ENCODE peak calls at places on chromosomes 7 and 10, in five cellular contexts. Q is nephron progenitor cell; F is neural crest cell; Z is stimulated activated CD4-positive, alpha-beta T cell treated with anti-CD3 and anti-CD28 coated beads, Interleukin-1b, Interleukin-23, amount 100 ng/mL, for 4 hours; X is mesothelial cell of epicardium. M is an unnamed sample.
A peak's percentile ranks its signal among the peaks of the same experiment; 100 is the strongest.

GRCh38 chr10:30705086-30705624 is 75.6 kb upstream of the LYZL2 start:
- DNase-seq in Q (no peak), X (no peak), Z (no peak), F (no peak), M (peak; percentile 92)

GRCh38 chr7:904847-905246 is 28.5 kb downstream of the GET4 start:
- DNase-seq in Q (no peak), F (no peak), Z (no peak), X (no peak), M (no peak)

GRCh38 chr7:157138424-157139141 is at the start of gene UBE3C:
- DNase-seq in Q (peak; percentile 93), F (peak; percentile 80), X (peak; percentile 89), Z (peak; percentile 82), M (peak; percentile 93)

GRCh38 chr7:127628445-127628844 is 10.5 kb upstream of the PAX4 start:
- DNase-seq in X (no peak), Q (peak; percentile 16), F (no peak), Z (no peak), M (no peak)

GRCh38 chr7:149310113-149310836 is 48.3 kb downstream of the ZNF783 start:
- DNase-seq in X (no peak), Z (no peak), Q (no peak), F (no peak), M (peak; percentile 63)

GRCh38 chr10:52637592-52637991 is 135.0 kb downstream of the MBL2 start:
- DNase-seq in Q (no peak), F (no peak), X (no peak), Z (no peak), M (no peak)

GRCh38 chr10:21526952-21527633 is 1.6 kb upstream of the SKIDA1 start:
- DNase-seq in Z (no peak), X (peak; percentile 68), Q (peak; percentile 68), F (no peak), M (no peak)

GRCh38 chr7:27154369-27154768 is 2.0 kb upstream of the HOXA3 start:
- DNase-seq in F (no peak), Q (peak; percentile 10), Z (no peak), X (peak; percentile 37), M (no peak)

GRCh38 chr7:25846722-25847121 is 305.3 kb upstream of the NFE2L3 start:
- DNase-seq in X (peak; percentile 72), Z (no peak), F (no peak), Q (no peak), M (no peak)

GRCh38 chr10:103660364-103661197 is 167.1 kb downstream of the NEURL1 start:
- DNase-seq in F (no peak), Z (no peak), X (no peak), Q (no peak), M (no peak)

GRCh38 chr10:49568235-49568634 is 29.3 kb upstream of the ERCC6 start:
- DNase-seq in Q (no peak), X (no peak), F (no peak), Z (no peak), M (no peak)

GRCh38 chr10:44809652-44810051 is 101.5 kb upstream of the TMEM72 start:
- DNase-seq in X (no peak), Z (no peak), F (no peak), Q (no peak), M (no peak)

GRCh38 chr7:32264667-32265284 is 194.6 kb upstream of the PDE1C start:
- DNase-seq in F (no peak), X (no peak), Z (no peak), Q (no peak), M (no peak)

GRCh38 chr7:47724335-47724982 is 142.5 kb upstream of the TNS3 start:
- DNase-seq in Q (no peak), X (no peak), Z (no peak), F (no peak), M (no peak)

GRCh38 chr10:13787015-13787421 is 200.3 kb downstream of the PRPF18 start:
- DNase-seq in F (no peak), Z (peak; percentile 63), Q (no peak), X (no peak), M (peak; percentile 79)

GRCh38 chr10:91088300-91089140 is 131.9 kb upstream of the PCGF5 start:
- DNase-seq in F (no peak), Q (no peak), Z (no peak), X (no peak), M (peak; percentile 37)

GRCh38 chr7:22584179-22584578 is 84.2 kb upstream of the STEAP1B start:
- DNase-seq in X (no peak), Z (no peak), Q (no peak), F (no peak), M (no peak)

GRCh38 chr7:83162402-83163256 is at the start of gene PCLO:
- DNase-seq in Q (peak; percentile 91), X (peak; percentile 94), F (peak; percentile 71), Z (peak; percentile 8), M (peak; percentile 77)

GRCh38 chr10:2856598-2856997 is 210.8 kb upstream of the PFKP start:
- DNase-seq in Z (no peak), F (no peak), X (no peak), Q (no peak), M (no peak)

GRCh38 chr10:77251297-77252013 is 386.2 kb downstream of the KCNMA1 start:
- DNase-seq in Q (peak; percentile 41), X (no peak), Z (no peak), F (peak; percentile 26), M (peak; percentile 1)

GRCh38 chr10:69864321-69864720 is 62.6 kb downstream of the COL13A1 start:
- DNase-seq in Q (no peak), X (no peak), Z (no peak), F (no peak), M (no peak)

GRCh38 chr7:131011437-131011752 is 277.4 kb upstream of the KLF14 start:
- DNase-seq in X (no peak), Z (no peak), Q (no peak), F (no peak), M (no peak)

GRCh38 chr10:93566435-93567276 is at the start of gene FFAR4:
- DNase-seq in Z (no peak), F (no peak), X (no peak), Q (peak; percentile 55), M (no peak)

GRCh38 chr10:21981118-21981517 is 22.4 kb downstream of the DNAJC1 start:
- DNase-seq in X (no peak), Q (no peak), F (no peak), Z (no peak), M (no peak)

GRCh38 chr7:96321041-96321669 is 743 bp downstream of the SLC25A13 start:
- DNase-seq in X (peak; percentile 63), F (peak; percentile 68), Z (peak; percentile 16), Q (peak; percentile 84), M (peak; percentile 15)

GRCh38 chr7:126210707-126211106 is 1042.0 kb downstream of the GRM8 start:
- DNase-seq in Z (no peak), Q (no peak), X (no peak), F (no peak), M (no peak)

GRCh38 chr7:38057829-38058228 is 120.2 kb upstream of the STARD3NL start:
- DNase-seq in Q (no peak), X (no peak), F (no peak), Z (no peak), M (no peak)

GRCh38 chr10:31864834-31865518 is 63.7 kb downstream of the ARHGAP12 start:
- DNase-seq in Q (no peak), X (no peak), Z (no peak), F (no peak), M (no peak)